ENCODE peak calls at places on chromosome 2, in six cellular contexts. W is IMR-90, J is pancreas, E is stomach, F is HCEC 1CT, D is PC-3. B is an unnamed sample.

GRCh38 chr2:11391941-11392266 is 47.5 kb upstream of the ROCK2 start:
- DNase-seq in W (no peak), J (no peak), E (no peak), F (no peak), D (no peak), B (no peak)

GRCh38 chr2:14626873-14627272 is 5.6 kb upstream of the LRATD1 start:
- DNase-seq in W (no peak), J (no peak), E (peak), F (no peak), D (peak), B (peak)

GRCh38 chr2:139177041-139177440 is 396.9 kb upstream of the NXPH2 start:
- DNase-seq in W (no peak), J (no peak), E (no peak), F (no peak), D (peak), B (no peak)

GRCh38 chr2:227163998-227164744 is at the start of the genes COL4A3 and COL4A4:
- DNase-seq in W (no peak), J (peak), E (peak), F (no peak), D (peak), B (peak)

GRCh38 chr2:7905756-7906155 is 776.1 kb upstream of the ID2 start:
- DNase-seq in W (no peak), J (peak), E (no peak), F (no peak), D (no peak), B (peak)

GRCh38 chr2:174445248-174445647 is 41.6 kb downstream of the GPR155 start:
- DNase-seq in W (peak), J (no peak), E (no peak), F (no peak), D (no peak), B (no peak)

GRCh38 chr2:70557171-70557838 is 3.7 kb upstream of the TGFA start:
- DNase-seq in W (no peak), J (peak), E (peak), F (no peak), D (peak), B (peak)

GRCh38 chr2:203886579-203887230 is 19.1 kb downstream of the CTLA4 start:
- DNase-seq in W (no peak), J (no peak), E (no peak), F (no peak), D (peak), B (no peak)

GRCh38 chr2:209322041-209322440 is 101.8 kb upstream of the MAP2 start:
- DNase-seq in W (no peak), J (no peak), E (no peak), F (peak), D (no peak), B (no peak)

GRCh38 chr2:241458687-241459086 is 49.7 kb downstream of the STK25 start:
- DNase-seq in W (no peak), J (peak), E (no peak), F (no peak), D (no peak), B (no peak)

GRCh38 chr2:153232474-153232873 is 246.1 kb downstream of the RPRM start:
- DNase-seq in W (no peak), J (no peak), E (no peak), F (no peak), D (peak), B (no peak)

GRCh38 chr2:26672818-26673393 is 19.6 kb upstream of the KCNK3 start:
- DNase-seq in W (no peak), J (no peak), E (no peak), F (no peak), D (no peak), B (no peak)

GRCh38 chr2:42133771-42134195 is 35.4 kb upstream of the EML4 start:
- DNase-seq in W (no peak), J (no peak), E (no peak), F (no peak), D (no peak), B (peak)

GRCh38 chr2:128260239-128261138 is 58.2 kb downstream of the HS6ST1 start:
- DNase-seq in W (peak), J (peak), E (peak), F (no peak), D (peak), B (peak)

GRCh38 chr2:129479892-129480291 is 499.6 kb upstream of the RAB6C start:
- DNase-seq in W (no peak), J (no peak), E (no peak), F (no peak), D (no peak), B (no peak)

GRCh38 chr2:55649211-55649610 is 31.8 kb upstream of the PPP4R3B start:
- DNase-seq in W (peak), J (no peak), E (no peak), F (no peak), D (no peak), B (no peak)

GRCh38 chr2:102620367-102620766 is 1.0 kb downstream of the SLC9A2 start:
- DNase-seq in W (no peak), J (no peak), E (peak), F (no peak), D (peak), B (peak)

GRCh38 chr2:158894078-158894477 is 74.4 kb upstream of the TANC1 start:
- DNase-seq in W (peak), J (no peak), E (no peak), F (no peak), D (peak), B (no peak)

GRCh38 chr2:46657042-46657504 is 177.7 kb downstream of the TMEM247 start:
- DNase-seq in W (peak), J (no peak), E (no peak), F (peak), D (peak), B (peak)

GRCh38 chr2:74441690-74442482 is at the start of gene RTKN:
- DNase-seq in W (no peak), J (peak), E (peak), F (no peak), D (peak), B (peak)

GRCh38 chr2:74919827-74920226 is 38.6 kb upstream of the POLE4 start:
- DNase-seq in W (peak), J (peak), E (peak), F (peak), D (peak), B (peak)

GRCh38 chr2:30373881-30374302 is 73.2 kb upstream of the LCLAT1 start:
- DNase-seq in W (peak), J (no peak), E (no peak), F (peak), D (peak), B (no peak)

GRCh38 chr2:42881732-42882131 is 89.3 kb upstream of the HAAO start:
- DNase-seq in W (peak), J (no peak), E (no peak), F (peak), D (peak), B (no peak)

GRCh38 chr2:22795467-22795866 is 589.5 kb upstream of the KLHL29 start:
- DNase-seq in W (no peak), J (no peak), E (no peak), F (no peak), D (no peak), B (no peak)

GRCh38 chr2:1868683-1869141 is 124.4 kb upstream of the PXDN start:
- DNase-seq in W (no peak), J (no peak), E (no peak), F (no peak), D (no peak), B (no peak)

B was measured in thyroid gland.